ENCODE peak calls at places on chromosomes 12 and 14, in nine cellular contexts. D is dorsolateral prefrontal cortex, I is A549, C is PC-3, P is left lung, X is caudate nucleus, H is right lobe of liver, J is HepG2, E is prostate gland. R is an unnamed sample.

GRCh38 chr14:89247457-89248122 is 169.4 kb downstream of the FOXN3 start:
- DNase-seq in D (no peak), I (no peak), C (peak), P (no peak), X (no peak), H (no peak), J (peak), E (no peak), R (no peak)

GRCh38 chr12:70070494-70071007 is 172.7 kb upstream of the CNOT2 start:
- DNase-seq in D (no peak), I (no peak), C (no peak), P (no peak), X (no peak), H (no peak), J (no peak), E (no peak), R (no peak)

GRCh38 chr14:68789798-68790655 is 2.8 kb downstream of the ZFP36L1 start:
- DNase-seq in D (no peak), I (peak), C (no peak), P (no peak), X (no peak), H (peak), J (no peak), E (no peak), R (no peak)

GRCh38 chr12:70691018-70691672 is 53.9 kb upstream of the PTPRB start:
- DNase-seq in D (no peak), I (no peak), C (no peak), P (no peak), X (no peak), H (no peak), J (no peak), E (no peak), R (no peak)

GRCh38 chr14:76918751-76919421 is 92.7 kb downstream of the LRRC74A start:
- DNase-seq in D (peak), I (peak), C (peak), P (peak), X (peak), H (peak), J (peak), E (peak), R (peak)

GRCh38 chr12:100827901-100828520 is 33.4 kb downstream of the ANO4 start:
- DNase-seq in D (no peak), I (peak), C (peak), P (no peak), X (no peak), H (no peak), J (peak), E (peak), R (no peak)

GRCh38 chr14:94338023-94338422 is 14.9 kb upstream of the SERPINA6 start:
- DNase-seq in D (no peak), I (no peak), C (no peak), P (no peak), X (no peak), H (no peak), J (no peak), E (no peak), R (no peak)

GRCh38 chr12:75820848-75821578 is 210.6 kb downstream of the PHLDA1 start:
- DNase-seq in D (no peak), I (peak), C (peak), P (no peak), X (no peak), H (no peak), J (no peak), E (no peak), R (peak)

GRCh38 chr12:61188801-61189595 is 1071.2 kb upstream of the USP15 start:
- DNase-seq in D (no peak), I (no peak), C (no peak), P (no peak), X (no peak), H (no peak), J (no peak), E (no peak), R (no peak)

DNA sequence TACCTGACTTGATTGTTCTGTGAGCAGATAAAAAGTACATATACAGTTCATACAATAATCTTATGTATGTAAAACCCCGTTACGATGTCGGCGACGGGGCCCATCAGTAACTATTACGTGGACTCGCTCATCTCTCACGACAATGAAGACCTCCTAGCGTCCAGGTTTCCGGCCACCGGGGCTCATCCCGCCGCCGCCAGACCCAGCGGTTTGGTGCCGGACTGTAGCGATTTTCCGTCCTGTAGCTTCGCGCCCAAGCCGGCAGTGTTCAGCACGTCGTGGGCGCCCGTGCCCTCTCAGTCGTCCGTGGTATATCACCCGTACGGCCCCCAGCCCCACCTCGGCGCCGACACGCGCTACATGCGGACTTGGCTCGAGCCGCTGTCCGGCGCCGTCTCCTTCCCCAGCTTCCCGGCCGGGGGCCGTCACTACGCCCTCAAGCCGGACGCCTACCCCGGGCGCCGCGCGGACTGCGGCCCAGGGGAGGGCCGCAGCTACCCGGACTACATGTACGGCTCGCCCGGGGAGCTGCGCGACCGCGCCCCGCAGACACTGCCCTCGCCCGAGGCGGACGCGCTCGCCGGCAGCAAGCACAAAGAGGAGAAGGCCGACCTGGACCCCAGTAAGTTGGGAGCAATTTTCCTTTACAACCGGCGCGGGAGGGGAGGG is at the start of gene HOXC9:
- DNase-seq in D (no peak), I (no peak), C (no peak), P (no peak), X (no peak), H (no peak), J (no peak), E (no peak), R (no peak)
- H3K27ac ChIP-seq in D (no peak), I (peak), C (no peak), P (no peak), X (no peak), H (no peak), J (no peak), E (no peak), R (no peak)

GRCh38 chr12:55719371-55719770 is 822 bp upstream of the RDH5 start:
- DNase-seq in D (no peak), I (no peak), C (no peak), P (no peak), X (no peak), H (no peak), J (no peak), E (no peak), R (no peak)
- H3K27ac ChIP-seq in D (peak), I (peak), C (no peak), P (no peak), X (peak), H (peak), J (peak), E (peak), R (peak)

GRCh38 chr12:122079038-122079531 is 529 bp downstream of the MLXIP start:
- DNase-seq in D (no peak), I (peak), C (peak), P (peak), X (no peak), H (peak), J (no peak), E (no peak), R (no peak)
- H3K27ac ChIP-seq in D (peak), I (peak), C (peak), P (peak), X (peak), H (peak), J (no peak), E (peak), R (peak)

GRCh38 chr12:32444895-32445294 is 45.5 kb downstream of the FGD4 start:
- DNase-seq in D (no peak), I (peak), C (peak), P (no peak), X (no peak), H (no peak), J (peak), E (no peak), R (no peak)

GRCh38 chr12:32443491-32443890 is 44.1 kb downstream of the FGD4 start:
- DNase-seq in D (no peak), I (no peak), C (no peak), P (no peak), X (no peak), H (no peak), J (no peak), E (no peak), R (no peak)

GRCh38 chr12:32448581-32448980 is 49.2 kb downstream of the FGD4 start:
- DNase-seq in D (no peak), I (no peak), C (no peak), P (no peak), X (no peak), H (no peak), J (no peak), E (no peak), R (no peak)

GRCh38 chr12:32445356-32445755 is 46.0 kb downstream of the FGD4 start:
- DNase-seq in D (no peak), I (no peak), C (no peak), P (no peak), X (no peak), H (no peak), J (no peak), E (no peak), R (no peak)

DNA sequence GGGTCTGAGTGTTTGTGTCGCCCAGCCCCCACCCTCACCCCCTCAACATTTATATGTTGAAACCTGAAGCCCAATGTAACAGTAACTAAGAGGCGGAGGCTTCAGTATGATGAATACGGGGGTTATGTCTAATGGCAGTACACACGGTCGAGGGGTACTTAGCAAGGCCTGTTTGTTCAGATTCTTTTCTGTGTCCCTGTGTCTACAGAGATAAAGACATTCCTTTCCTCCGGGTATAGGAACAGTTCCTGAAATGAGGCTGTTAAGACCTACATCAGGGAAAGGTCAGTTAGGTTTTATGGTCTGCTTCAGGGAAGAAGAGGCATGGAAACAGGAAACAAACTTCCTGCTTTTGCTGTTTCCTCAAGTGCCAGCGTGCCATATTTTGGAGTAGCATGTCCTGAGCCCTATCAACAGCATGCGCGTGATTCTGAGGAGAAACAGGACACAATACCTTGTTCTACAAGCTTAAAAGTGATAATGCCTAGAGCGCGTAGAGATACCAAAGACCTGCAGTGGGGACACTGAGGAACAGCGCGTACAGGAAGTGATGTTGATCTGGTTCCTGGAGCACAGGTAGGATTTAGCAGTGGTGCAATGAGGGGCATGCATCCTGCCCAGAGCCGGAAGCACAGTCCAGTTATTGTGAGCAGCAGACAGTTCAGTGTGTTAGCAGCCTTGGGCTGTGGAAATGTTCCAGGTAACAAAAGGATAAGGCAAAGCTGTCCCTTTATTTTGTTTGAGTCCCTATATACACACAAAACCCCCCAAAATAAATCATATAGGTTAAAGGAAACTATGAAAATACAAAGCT is 47.2 kb downstream of the FGD4 start:
- DNase-seq in D (no peak), I (no peak), C (no peak), P (no peak), X (no peak), H (no peak), J (peak), E (no peak), R (no peak)
- H3K27ac ChIP-seq in D (no peak), I (peak), C (no peak), P (no peak), X (no peak), H (no peak), J (peak), E (no peak), R (no peak)

GRCh38 chr12:46908936-46909635 is 83.3 kb upstream of the SLC38A4 start:
- DNase-seq in D (no peak), I (no peak), C (no peak), P (no peak), X (no peak), H (no peak), J (no peak), E (no peak), R (no peak)
- H3K27ac ChIP-seq in D (no peak), I (no peak), C (peak), P (no peak), X (no peak), H (no peak), J (no peak), E (no peak), R (no peak)